ENCODE peak calls at places on chromosomes 3 and 15, in four cellular contexts. Q is cardiac muscle cell; S is activated CD4-positive, alpha-beta T cell treated with anti-CD3 and anti-CD28 coated beads for 24 hours; I is T-helper 9 cell. X is an unnamed sample.

GRCh38 chr3:180433172-180433571 is 168.8 kb upstream of the TTC14 start:
- DNase-seq in Q (no peak), I (no peak), S (no peak), X (no peak)

GRCh38 chr15:95291878-95292472 is 1038.5 kb upstream of the NR2F2 start:
- DNase-seq in S (no peak), I (no peak), Q (peak), X (no peak)

GRCh38 chr3:120661963-120662347 is 20.1 kb downstream of the HGD start:
- DNase-seq in Q (no peak), I (no peak), S (no peak), X (no peak)

GRCh38 chr3:42721690-42722089 is 19.1 kb upstream of the HHATL start:
- DNase-seq in S (no peak), I (no peak), Q (no peak), X (no peak)

GRCh38 chr15:64521726-64522164 is 61.4 kb downstream of the ZNF609 start:
- DNase-seq in S (no peak), I (no peak), Q (peak), X (no peak)

GRCh38 chr3:85304360-85304964 is 345.7 kb downstream of the CADM2 start:
- DNase-seq in Q (peak), I (no peak), S (no peak), X (no peak)

GRCh38 chr15:73951044-73951561 is 24.8 kb downstream of the LOXL1 start:
- DNase-seq in S (peak), Q (peak), I (peak), X (peak)

GRCh38 chr3:29277249-29277648 is 3.6 kb upstream of the RBMS3 start:
- DNase-seq in Q (no peak), S (no peak), I (no peak), X (no peak)

GRCh38 chr3:187955076-187955952 is 198.6 kb upstream of the LPP start:
- DNase-seq in Q (no peak), S (no peak), I (no peak), X (no peak)

GRCh38 chr3:121786485-121786884 is 36.9 kb upstream of the GOLGB1 start:
- DNase-seq in I (no peak), S (no peak), Q (no peak), X (no peak)

GRCh38 chr3:14549256-14549931 is 9.3 kb upstream of the GRIP2 start:
- DNase-seq in S (no peak), I (no peak), Q (no peak), X (no peak)

GRCh38 chr3:191321019-191321767 is 8.0 kb upstream of the CCDC50 start:
- DNase-seq in I (no peak), S (no peak), Q (no peak), X (no peak)

GRCh38 chr3:182327196-182327681 is 466.1 kb upstream of the ATP11B start:
- DNase-seq in I (no peak), S (no peak), Q (no peak), X (no peak)

GRCh38 chr3:11564577-11565001 is 79.1 kb downstream of the VGLL4 start:
- DNase-seq in S (no peak), Q (no peak), I (no peak), X (no peak)

X was measured in NCI-H1436 treated with DMSO at 0.1 percent for 48 hours.